ENCODE peak calls at places on chromosomes 2 and 18, in four cellular contexts. O is lower lobe of right lung, U is fibroblast of the aortic adventitia, T is neural crest cell. W is an unnamed sample.
A peak's percentile ranks its signal among the peaks of the same experiment; 100 is the strongest.

GRCh38 chr2:3491306-3491705 is 28.0 kb downstream of the ADI1 start:
- DNase-seq in O (peak; percentile 10), U (no peak), T (no peak), W (no peak)

GRCh38 chr2:145598434-145598833 is 1078.5 kb upstream of the ZEB2 start:
- DNase-seq in U (peak; percentile 46), T (no peak), O (no peak), W (no peak)

GRCh38 chr2:150911766-150912280 is 349.8 kb downstream of the RBM43 start:
- DNase-seq in U (peak; percentile 99), T (no peak), O (peak; percentile 58), W (peak; percentile 88)

GRCh38 chr2:111116843-111117665 is 3.7 kb upstream of the BCL2L11 start:
- DNase-seq in U (peak; percentile 67), T (peak; percentile 55), O (peak; percentile 76), W (peak; percentile 85)

GRCh38 chr2:232983669-232983991 is 29.4 kb downstream of the NGEF start:
- DNase-seq in U (no peak), T (no peak), O (no peak), W (no peak)

GRCh38 chr18:65523461-65523860 is 227.4 kb upstream of the CDH7 start:
- DNase-seq in T (no peak), O (no peak), U (no peak), W (no peak)

GRCh38 chr2:149360106-149360505 is 29.7 kb downstream of the LYPD6 start:
- DNase-seq in O (no peak), U (no peak), T (no peak), W (no peak)

GRCh38 chr2:159202568-159203071 is 83.9 kb downstream of the WDSUB1 start:
- DNase-seq in O (no peak), U (peak; percentile 99), T (no peak), W (no peak)

GRCh38 chr2:74052732-74053712 is 68.3 kb downstream of the TET3 start:
- DNase-seq in U (no peak), O (no peak), T (no peak), W (no peak)

GRCh38 chr2:54757496-54757895 is 34.0 kb downstream of the EML6 start:
- DNase-seq in U (peak; percentile 52), O (no peak), T (no peak), W (no peak)

GRCh38 chr2:54760310-54760709 is 36.8 kb downstream of the EML6 start:
- DNase-seq in U (no peak), O (no peak), T (no peak), W (no peak)

GRCh38 chr2:54752439-54752838 is 29.0 kb downstream of the EML6 start:
- DNase-seq in U (no peak), O (no peak), T (no peak), W (no peak)

GRCh38 chr2:54750040-54750439 is 26.6 kb downstream of the EML6 start:
- DNase-seq in U (peak; percentile 39), T (no peak), O (no peak), W (no peak)

GRCh38 chr2:54755641-54756326 is 32.3 kb downstream of the EML6 start:
- DNase-seq in U (no peak), T (no peak), O (no peak), W (no peak)
- TF ChIP-seq CTCF in U (no peak), T (no peak), O (no peak), W (no peak)

GRCh38 chr2:20378891-20379519 is 28.4 kb upstream of the PUM2 start:
- DNase-seq in T (peak; percentile 60), U (peak; percentile 88), O (peak; percentile 74), W (peak; percentile 84)
- TF ChIP-seq CTCF in T (peak; percentile 68), U (peak; percentile 95), O (peak; percentile 67), W (peak; percentile 38)

GRCh38 chr2:212864186-212864585 is 287.2 kb downstream of the IKZF2 start:
- DNase-seq in T (no peak), O (no peak), U (no peak), W (no peak)

GRCh38 chr2:212858496-212858895 is 292.9 kb downstream of the IKZF2 start:
- DNase-seq in T (no peak), O (no peak), U (no peak), W (no peak)

DNA sequence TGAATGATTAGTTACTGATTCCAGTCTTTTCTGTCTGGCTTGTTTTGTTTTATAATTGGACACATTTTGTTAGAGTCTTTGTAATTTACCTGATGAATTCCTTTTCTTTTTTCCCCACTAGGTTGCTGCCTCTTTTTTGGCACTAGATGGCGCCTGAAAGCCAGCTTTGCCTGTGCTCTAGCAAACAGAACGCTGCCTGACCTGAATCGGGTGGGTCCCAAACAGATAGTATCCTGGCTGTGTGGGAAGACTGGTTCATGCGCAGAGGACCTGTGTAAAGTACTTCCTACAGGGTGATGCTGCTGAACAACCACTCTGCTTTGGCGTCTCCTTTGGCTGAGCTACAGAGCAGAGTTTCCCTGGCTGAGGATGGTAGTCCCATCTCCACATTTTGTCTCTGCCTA is 288.2 kb downstream of the IKZF2 start:
- DNase-seq in U (peak; percentile 28), O (peak; percentile 43), T (no peak), W (no peak)
- TF ChIP-seq CTCF in U (peak; percentile 48), O (peak; percentile 34), T (peak; percentile 70), W (no peak)

GRCh38 chr18:12046751-12047335 is 46.8 kb upstream of the ANKRD62 start:
- DNase-seq in O (no peak), U (no peak), T (no peak), W (no peak)

GRCh38 chr18:12046046-12046750 is 47.4 kb upstream of the ANKRD62 start:
- DNase-seq in O (no peak), T (no peak), U (no peak), W (no peak)

GRCh38 chr18:12049983-12050811 is 43.4 kb upstream of the ANKRD62 start:
- DNase-seq in U (no peak), T (no peak), O (no peak), W (no peak)

GRCh38 chr18:12048827-12049175 is 44.8 kb upstream of the ANKRD62 start:
- DNase-seq in T (no peak), O (no peak), U (peak; percentile 57), W (no peak)

DNA sequence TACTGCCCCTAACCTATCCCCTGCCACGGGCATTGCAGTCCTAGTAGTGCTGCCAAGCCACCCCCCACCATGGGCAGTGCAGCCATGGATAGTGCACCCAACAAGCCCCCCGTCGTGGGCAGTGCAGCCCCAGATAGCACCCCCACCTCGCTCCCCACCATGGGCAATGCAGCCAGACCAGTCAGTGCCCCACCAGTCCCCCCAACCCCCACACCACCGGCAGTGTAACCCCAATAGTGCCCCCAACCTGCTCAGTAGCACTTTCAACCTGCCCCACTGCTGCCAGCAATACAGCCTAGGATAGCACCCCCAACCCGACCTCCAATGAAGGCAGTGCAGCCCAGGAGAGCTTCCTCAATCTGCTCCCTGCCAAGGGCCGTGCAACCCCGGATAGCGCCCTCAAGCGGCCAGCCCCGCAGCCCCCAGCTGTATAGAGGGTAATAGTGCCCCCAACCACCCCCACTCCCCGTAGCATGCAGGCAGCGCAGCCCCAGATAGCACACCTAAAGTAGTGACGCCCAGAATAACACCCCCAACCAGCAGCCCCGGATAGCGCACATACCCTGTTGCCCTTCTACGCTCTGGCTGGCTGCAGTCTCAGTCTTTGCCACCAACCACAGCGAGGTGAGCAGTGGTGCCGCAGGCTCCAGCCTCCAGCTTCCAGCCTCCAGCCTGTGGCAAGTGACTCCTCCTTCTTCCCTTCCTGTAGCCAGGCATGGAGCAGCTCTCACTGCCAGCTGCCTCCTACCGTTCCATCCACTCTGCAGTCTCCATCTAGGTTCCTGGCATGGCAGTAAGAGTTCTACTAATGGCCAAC is 45.4 kb upstream of the ANKRD62 start:
- DNase-seq in U (no peak), T (no peak), O (no peak), W (no peak)
- TF ChIP-seq CTCF in U (no peak), T (no peak), O (no peak), W (no peak)